ENCODE peak calls at places on chromosomes 16 and 17, in eight cellular contexts. C, J, U, K, P, F, R and I are unnamed samples.

GRCh38 chr16:6146874-6147425 is 1049.4 kb upstream of the EEF2KMT start:
- DNase-seq in R (peak; percentile 50), J (peak; percentile 47), U (no peak), P (no peak), F (no peak), C (no peak), K (no peak), I (no peak)

GRCh38 chr16:1109648-1110047 is 13.6 kb upstream of the C1QTNF8 start:
- DNase-seq in F (no peak), P (no peak), U (no peak), K (no peak), C (no peak), J (no peak), R (no peak), I (no peak)

GRCh38 chr17:21302711-21303425 is 18.4 kb downstream of the MAP2K3 start:
- DNase-seq in R (no peak), F (no peak), K (no peak), J (no peak), P (no peak), U (no peak), C (no peak), I (no peak)

GRCh38 chr16:47848481-47849109 is 307.2 kb downstream of the ABCC12 start:
- DNase-seq in F (peak; percentile 79), K (peak; percentile 33), J (peak; percentile 65), P (no peak), C (no peak), R (peak; percentile 30), U (no peak), I (no peak)

GRCh38 chr16:23152386-23153178 is 3.3 kb upstream of the USP31 start:
- DNase-seq in R (no peak), K (no peak), P (no peak), J (no peak), F (no peak), U (no peak), C (no peak), I (no peak)

GRCh38 chr17:32277284-32277683 is 11.7 kb downstream of the RHBDL3 start:
- DNase-seq in F (no peak), R (peak; percentile 72), C (no peak), J (peak; percentile 75), K (peak; percentile 64), U (peak; percentile 71), P (no peak), I (no peak)

GRCh38 chr17:7130626-7131467 is 16.2 kb upstream of the ASGR2 start:
- DNase-seq in C (no peak), J (no peak), F (no peak), K (no peak), U (no peak), P (peak; percentile 56), R (no peak), I (no peak)

GRCh38 chr17:74059471-74059870 is 144.0 kb upstream of the RPL38 start:
- DNase-seq in U (no peak), K (no peak), R (no peak), F (no peak), P (no peak), J (no peak), C (no peak), I (no peak)

GRCh38 chr17:30263552-30264333 is 28.0 kb downstream of the BLMH start:
- DNase-seq in R (no peak), P (no peak), K (peak; percentile 15), F (no peak), C (no peak), J (no peak), U (no peak), I (no peak)

GRCh38 chr16:57593021-57593420 is 35.4 kb upstream of the ADGRG1 start:
- DNase-seq in K (no peak), J (no peak), R (no peak), C (no peak), F (no peak), P (no peak), U (no peak), I (no peak)

GRCh38 chr16:57591086-57591869 is 37.2 kb upstream of the ADGRG1 start:
- DNase-seq in J (peak; percentile 85), R (peak; percentile 87), U (peak; percentile 85), F (peak; percentile 86), P (peak; percentile 52), C (peak; percentile 76), K (peak; percentile 94), I (peak; percentile 54)

GRCh38 chr16:57591870-57592485 is 36.5 kb upstream of the ADGRG1 start:
- DNase-seq in R (no peak), C (no peak), U (no peak), F (no peak), P (no peak), J (no peak), K (no peak), I (no peak)

GRCh38 chr16:57593990-57594389 is 34.4 kb upstream of the ADGRG1 start:
- DNase-seq in U (no peak), P (no peak), R (no peak), F (no peak), J (no peak), C (no peak), K (no peak), I (no peak)

GRCh38 chr16:57592591-57593003 is 35.8 kb upstream of the ADGRG1 start:
- DNase-seq in R (no peak), K (no peak), J (no peak), F (no peak), C (no peak), P (no peak), U (no peak), I (peak; percentile 39)
- TF ChIP-seq EZH2phosphoT487 in R (no peak), K (no peak), J (no peak), F (no peak), C (no peak), P (no peak), U (no peak), I (no peak)

GRCh38 chr17:60049936-60050335 is 28.8 kb downstream of the HEATR6 start:
- DNase-seq in C (no peak), R (no peak), K (peak; percentile 23), J (no peak), F (no peak), P (no peak), U (no peak), I (no peak)
- H3K36me3 ChIP-seq in C (peaks cover 74% of the 10 kb centered on the region), R (peaks cover 49% of the 10 kb centered on the region), K (peaks cover 75% of the 10 kb centered on the region), J (peaks cover 8% of the 10 kb centered on the region), F (peaks cover 75% of the 10 kb centered on the region), P (peaks cover 27% of the 10 kb centered on the region), U (no peaks in the 10 kb centered on the region), I (no peaks in the 10 kb centered on the region)

GRCh38 chr17:79855331-79856124 is 16.3 kb upstream of the CBX4 start:
- DNase-seq in P (no peak), K (no peak), J (no peak), U (no peak), C (no peak), R (no peak), F (no peak), I (no peak)
- TF ChIP-seq EZH2phosphoT487 in P (no peak), K (no peak), J (no peak), U (no peak), C (no peak), R (no peak), F (no peak), I (no peak)

GRCh38 chr16:19567560-19567959 is 12.1 kb downstream of the VPS35L start:
- DNase-seq in P (no peak), R (no peak), K (no peak), U (no peak), J (no peak), C (no peak), F (no peak), I (no peak)

GRCh38 chr16:19563377-19563776 is 7.9 kb downstream of the VPS35L start:
- DNase-seq in C (no peak), J (no peak), U (no peak), K (no peak), F (no peak), P (no peak), R (no peak), I (no peak)

DNA sequence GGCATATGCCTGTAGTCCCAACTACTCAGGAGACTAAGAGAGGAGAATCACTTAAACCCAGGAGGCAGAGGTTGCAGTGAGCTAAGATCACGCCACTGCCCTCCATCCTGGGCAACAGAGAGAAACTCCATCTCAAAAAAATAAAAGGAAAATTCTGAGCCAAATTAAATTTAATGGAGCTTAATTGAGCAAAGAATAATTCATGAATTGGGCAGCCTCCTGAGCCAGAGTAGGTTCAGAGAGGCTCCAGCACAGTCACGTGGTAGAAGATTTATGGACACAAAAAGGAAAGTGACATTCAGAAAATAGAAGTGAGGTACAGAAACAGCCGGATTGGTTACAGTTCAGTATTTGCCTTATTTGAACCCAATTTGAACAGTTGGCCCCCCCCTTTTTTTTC is 10.9 kb downstream of the VPS35L start:
- DNase-seq in K (no peak), C (no peak), U (no peak), R (no peak), J (no peak), P (no peak), F (no peak), I (no peak)
- H3K36me3 ChIP-seq in K (no peaks in the 10 kb centered on the region), C (no peaks in the 10 kb centered on the region), U (no peaks in the 10 kb centered on the region), R (peaks cover 11% of the 10 kb centered on the region), J (no peaks in the 10 kb centered on the region), P (peaks cover 46% of the 10 kb centered on the region), F (no peaks in the 10 kb centered on the region), I (no peaks in the 10 kb centered on the region)

GRCh38 chr17:68468334-68468733 is 11.0 kb upstream of the WIPI1 start:
- DNase-seq in F (no peak), C (no peak), J (no peak), R (no peak), U (no peak), P (no peak), K (peak; percentile 47), I (no peak)

GRCh38 chr17:68468785-68469184 is 11.5 kb upstream of the WIPI1 start:
- DNase-seq in U (no peak), C (no peak), K (no peak), R (no peak), F (no peak), P (no peak), J (no peak), I (no peak)

GRCh38 chr17:68470959-68471358 is 13.7 kb upstream of the WIPI1 start:
- DNase-seq in F (no peak), C (no peak), U (no peak), J (no peak), P (no peak), K (no peak), R (no peak), I (no peak)
- TF ChIP-seq EZH2phosphoT487 in F (no peak), C (no peak), U (no peak), J (no peak), P (no peak), K (no peak), R (no peak), I (no peak)

DNA sequence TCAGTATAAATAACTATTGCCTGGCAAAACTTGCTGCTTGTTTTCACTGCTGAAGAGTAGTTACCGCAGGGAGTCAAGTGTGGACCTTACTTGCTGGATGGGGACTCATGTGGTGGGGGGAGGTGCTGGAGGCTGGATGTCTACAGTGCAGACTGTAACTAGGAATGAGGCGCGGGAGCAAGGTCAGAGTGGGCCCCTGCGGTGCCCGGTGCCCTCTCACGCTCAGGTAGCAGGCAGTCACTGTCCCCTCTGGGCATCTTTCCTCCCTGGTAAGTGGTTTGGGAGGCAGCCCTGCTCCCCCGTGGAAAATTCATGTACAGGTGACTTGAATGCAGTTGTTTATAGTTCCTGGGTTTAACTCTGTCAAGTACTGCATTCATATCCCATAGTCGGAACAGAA is 4.6 kb downstream of the EMC8 start:
- DNase-seq in J (no peak), U (no peak), C (no peak), F (no peak), K (no peak), R (no peak), P (no peak), I (no peak)
- H3K36me3 ChIP-seq in J (peaks cover 3% of the 10 kb centered on the region), U (no peaks in the 10 kb centered on the region), C (peaks cover 57% of the 10 kb centered on the region), F (peaks cover 6% of the 10 kb centered on the region), K (peaks cover 4% of the 10 kb centered on the region), R (peaks cover 5% of the 10 kb centered on the region), P (peaks cover 73% of the 10 kb centered on the region), I (no peaks in the 10 kb centered on the region)